ENCODE peak calls at places on chromosomes 2 and 18, in five cellular contexts. One of them, this sample, is unnamed.

GRCh38 chr2:24491626-24492282 is 700 bp downstream of the NCOA1 start:
- DNase-seq in tibial artery: peak
- DNase-seq in heart right ventricle: peak
- DNase-seq in cardiac muscle cell: peak
- DNase-seq in A549: no peak
- DNase-seq in this sample: peak

GRCh38 chr2:12044857-12045256 is 298.4 kb downstream of the LPIN1 start:
- DNase-seq in tibial artery: no peak
- DNase-seq in heart right ventricle: no peak
- DNase-seq in cardiac muscle cell: no peak
- DNase-seq in A549: no peak
- DNase-seq in this sample: no peak

GRCh38 chr2:15704788-15705115 is 113.1 kb downstream of the DDX1 start:
- DNase-seq in tibial artery: no peak
- DNase-seq in heart right ventricle: no peak
- DNase-seq in cardiac muscle cell: no peak
- DNase-seq in A549: no peak
- DNase-seq in this sample: no peak

GRCh38 chr2:239322414-239323086 is 78.3 kb downstream of the HDAC4 start:
- DNase-seq in tibial artery: no peak
- DNase-seq in heart right ventricle: no peak
- DNase-seq in cardiac muscle cell: no peak
- DNase-seq in A549: no peak
- DNase-seq in this sample: peak

GRCh38 chr2:9693646-9694045 is 62.8 kb upstream of the YWHAQ start:
- DNase-seq in tibial artery: no peak
- DNase-seq in heart right ventricle: no peak
- DNase-seq in cardiac muscle cell: no peak
- DNase-seq in A549: no peak
- DNase-seq in this sample: no peak

GRCh38 chr18:48974304-48975220 is 23.8 kb upstream of the SMAD7 start:
- DNase-seq in tibial artery: no peak
- DNase-seq in heart right ventricle: peak
- DNase-seq in cardiac muscle cell: peak
- DNase-seq in A549: no peak
- DNase-seq in this sample: peak

GRCh38 chr18:70068981-70069380 is 121.3 kb upstream of the CD226 start:
- DNase-seq in tibial artery: no peak
- DNase-seq in heart right ventricle: no peak
- DNase-seq in cardiac muscle cell: no peak
- DNase-seq in A549: no peak
- DNase-seq in this sample: no peak

GRCh38 chr2:112547333-112547732 is 5.1 kb downstream of the POLR1B start:
- DNase-seq in tibial artery: no peak
- DNase-seq in heart right ventricle: no peak
- DNase-seq in cardiac muscle cell: no peak
- DNase-seq in A549: peak
- DNase-seq in this sample: peak

GRCh38 chr2:159574246-159574645 is 42.1 kb downstream of the BAZ2B start:
- DNase-seq in tibial artery: no peak
- DNase-seq in heart right ventricle: no peak
- DNase-seq in cardiac muscle cell: no peak
- DNase-seq in A549: no peak
- DNase-seq in this sample: no peak

GRCh38 chr2:54557601-54558187 is 101.6 kb downstream of the SPTBN1 start:
- DNase-seq in tibial artery: peak
- DNase-seq in heart right ventricle: peak
- DNase-seq in cardiac muscle cell: peak
- DNase-seq in A549: peak
- DNase-seq in this sample: peak
- TF ChIP-seq CTCF in tibial artery: no peak
- TF ChIP-seq CTCF in heart right ventricle: no peak
- TF ChIP-seq CTCF in cardiac muscle cell: no peak
- TF ChIP-seq CTCF in A549: no peak
- TF ChIP-seq CTCF in this sample: peak

DNA sequence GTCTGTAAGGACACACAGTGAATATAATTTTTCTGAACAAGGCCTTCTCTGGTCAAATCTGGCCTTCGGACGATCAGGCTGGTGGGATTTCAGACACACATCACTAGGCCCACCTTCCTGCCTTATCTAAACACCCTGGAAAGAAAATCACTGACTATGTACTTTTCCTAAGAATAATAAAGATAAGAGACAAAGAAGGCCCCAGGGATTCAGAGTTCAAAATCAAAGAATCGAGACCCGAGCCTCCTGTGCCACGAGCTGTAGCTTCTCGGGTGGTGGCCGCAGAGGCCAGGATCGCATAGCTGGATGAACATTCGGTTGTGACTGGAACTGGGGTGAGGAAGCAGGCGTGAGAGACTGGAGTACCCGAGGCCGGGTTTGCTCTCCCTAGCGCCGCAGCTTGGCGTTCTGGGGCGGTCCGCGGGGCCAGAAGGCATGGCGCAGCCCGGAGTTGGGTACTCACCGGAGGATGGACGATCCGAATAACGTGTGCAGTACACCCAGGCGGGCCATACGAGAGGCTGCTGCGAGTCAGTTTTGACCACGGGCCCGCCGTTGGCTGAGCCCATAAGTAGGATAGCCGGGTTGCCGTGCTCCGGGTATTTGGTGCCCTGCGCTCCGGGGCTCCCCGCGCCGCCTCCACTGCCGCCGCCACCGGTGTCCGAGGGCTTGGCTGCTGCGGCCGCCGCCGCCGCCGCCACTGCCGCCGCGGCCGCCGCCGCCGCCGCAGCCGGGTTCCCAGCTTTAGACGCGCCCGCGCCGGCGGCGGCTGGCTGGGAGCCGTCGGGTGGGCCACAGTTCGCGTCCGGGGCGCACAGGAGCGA is 1.4 kb downstream of the EN1 start:
- DNase-seq in tibial artery: no peak
- DNase-seq in heart right ventricle: no peak
- DNase-seq in cardiac muscle cell: no peak
- DNase-seq in A549: no peak
- DNase-seq in this sample: no peak
- H3K4me3 ChIP-seq in tibial artery: peak
- H3K4me3 ChIP-seq in heart right ventricle: no peak
- H3K4me3 ChIP-seq in cardiac muscle cell: no peak
- H3K4me3 ChIP-seq in A549: peak
- H3K4me3 ChIP-seq in this sample: peak

DNA sequence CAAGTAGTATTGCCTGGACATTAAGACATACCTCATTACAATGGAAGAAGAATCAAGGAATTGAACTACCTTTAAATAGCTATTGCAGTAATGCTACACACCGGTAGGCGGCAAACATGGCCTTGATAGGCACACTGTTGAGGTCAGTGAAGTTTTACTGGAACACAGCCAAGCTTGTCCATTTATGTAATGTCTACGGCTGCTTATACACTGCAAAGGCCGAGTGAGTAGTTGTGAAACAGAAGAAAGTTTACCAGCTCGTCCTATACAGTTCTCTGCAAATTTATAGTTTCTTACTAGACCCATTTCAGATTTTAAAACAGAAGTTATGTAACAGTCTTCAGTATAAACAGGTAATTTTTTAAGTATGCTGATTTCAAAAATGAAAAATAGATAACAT is 38.8 kb downstream of the PPP4R1 start:
- DNase-seq in tibial artery: peak
- DNase-seq in heart right ventricle: peak
- DNase-seq in cardiac muscle cell: peak
- DNase-seq in A549: peak
- DNase-seq in this sample: peak
- TF ChIP-seq CTCF in tibial artery: peak
- TF ChIP-seq CTCF in heart right ventricle: peak
- TF ChIP-seq CTCF in cardiac muscle cell: peak
- TF ChIP-seq CTCF in A549: peak
- TF ChIP-seq CTCF in this sample: peak

GRCh38 chr18:11308499-11308898 is 159.1 kb upstream of the PIEZO2 start:
- DNase-seq in tibial artery: no peak
- DNase-seq in heart right ventricle: no peak
- DNase-seq in cardiac muscle cell: no peak
- DNase-seq in A549: no peak
- DNase-seq in this sample: no peak

GRCh38 chr18:11305507-11305906 is 156.1 kb upstream of the PIEZO2 start:
- DNase-seq in tibial artery: no peak
- DNase-seq in heart right ventricle: no peak
- DNase-seq in cardiac muscle cell: no peak
- DNase-seq in A549: no peak
- DNase-seq in this sample: no peak

GRCh38 chr18:11304900-11305299 is 155.5 kb upstream of the PIEZO2 start:
- DNase-seq in tibial artery: no peak
- DNase-seq in heart right ventricle: no peak
- DNase-seq in cardiac muscle cell: no peak
- DNase-seq in A549: no peak
- DNase-seq in this sample: no peak

GRCh38 chr18:11309172-11309571 is 159.8 kb upstream of the PIEZO2 start:
- DNase-seq in tibial artery: no peak
- DNase-seq in heart right ventricle: no peak
- DNase-seq in cardiac muscle cell: no peak
- DNase-seq in A549: peak
- DNase-seq in this sample: no peak

DNA sequence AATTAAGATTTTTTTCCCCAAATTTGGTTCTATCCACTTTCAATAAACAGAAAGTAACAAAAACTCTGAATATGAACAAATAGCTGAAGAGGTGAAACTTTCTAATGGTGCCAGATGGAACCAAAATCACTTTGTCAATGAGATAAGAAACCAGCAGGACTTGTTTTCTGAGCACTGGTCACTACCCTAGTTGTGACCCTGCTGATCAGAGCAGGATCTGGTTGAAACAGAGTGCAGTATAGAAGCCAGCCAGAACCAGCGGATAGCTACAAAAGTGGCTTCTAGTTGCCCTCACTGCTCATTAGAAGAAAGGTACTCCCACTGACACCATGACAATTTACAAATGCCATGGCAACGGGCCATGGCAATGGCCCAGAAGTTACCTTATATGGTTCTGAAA is 158.3 kb upstream of the PIEZO2 start:
- DNase-seq in tibial artery: no peak
- DNase-seq in heart right ventricle: no peak
- DNase-seq in cardiac muscle cell: no peak
- DNase-seq in A549: no peak
- DNase-seq in this sample: no peak
- H3K4me3 ChIP-seq in tibial artery: no peak
- H3K4me3 ChIP-seq in heart right ventricle: no peak
- H3K4me3 ChIP-seq in cardiac muscle cell: no peak
- H3K4me3 ChIP-seq in A549: no peak
- H3K4me3 ChIP-seq in this sample: no peak

DNA sequence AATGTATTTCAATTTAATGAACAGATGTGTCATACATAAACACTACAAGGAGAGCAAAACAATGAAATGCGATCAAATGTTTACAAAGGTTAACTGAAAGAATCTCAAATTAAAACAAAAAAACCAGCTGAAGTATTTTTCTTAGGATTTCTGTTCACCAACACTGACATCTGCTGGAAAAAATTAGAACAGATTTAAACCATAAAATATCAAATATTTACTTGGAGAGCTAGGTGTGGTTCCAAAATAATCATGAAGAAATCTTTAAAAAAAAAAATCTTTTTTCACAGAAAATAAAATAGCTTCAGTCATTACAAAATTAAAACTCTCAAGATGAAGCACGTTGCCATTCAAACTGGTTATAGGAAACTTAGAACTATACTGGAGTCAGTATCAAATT is 13.8 kb downstream of the MMADHC start:
- DNase-seq in tibial artery: no peak
- DNase-seq in heart right ventricle: no peak
- DNase-seq in cardiac muscle cell: no peak
- DNase-seq in A549: no peak
- DNase-seq in this sample: no peak
- TF ChIP-seq CTCF in tibial artery: peak
- TF ChIP-seq CTCF in heart right ventricle: peak
- TF ChIP-seq CTCF in cardiac muscle cell: peak
- TF ChIP-seq CTCF in A549: peak
- TF ChIP-seq CTCF in this sample: peak

GRCh38 chr2:133346654-133347053 is 221.6 kb downstream of the NCKAP5 start:
- DNase-seq in tibial artery: no peak
- DNase-seq in heart right ventricle: no peak
- DNase-seq in cardiac muscle cell: no peak
- DNase-seq in A549: peak
- DNase-seq in this sample: no peak
- H3K4me3 ChIP-seq in tibial artery: no peak
- H3K4me3 ChIP-seq in heart right ventricle: no peak
- H3K4me3 ChIP-seq in cardiac muscle cell: no peak
- H3K4me3 ChIP-seq in A549: no peak
- H3K4me3 ChIP-seq in this sample: no peak

GRCh38 chr2:241214209-241214608 is 25.7 kb downstream of the ANO7 start:
- DNase-seq in tibial artery: no peak
- DNase-seq in heart right ventricle: no peak
- DNase-seq in cardiac muscle cell: no peak
- DNase-seq in A549: no peak
- DNase-seq in this sample: no peak

GRCh38 chr2:241215421-241215820 is 26.9 kb downstream of the ANO7 start:
- DNase-seq in tibial artery: no peak
- DNase-seq in heart right ventricle: no peak
- DNase-seq in cardiac muscle cell: no peak
- DNase-seq in A549: no peak
- DNase-seq in this sample: no peak

GRCh38 chr2:241214766-241215165 is 26.3 kb downstream of the ANO7 start:
- DNase-seq in tibial artery: no peak
- DNase-seq in heart right ventricle: no peak
- DNase-seq in cardiac muscle cell: no peak
- DNase-seq in A549: no peak
- DNase-seq in this sample: no peak

GRCh38 chr2:241217320-241218031 is 29.0 kb downstream of the ANO7 start:
- DNase-seq in tibial artery: peak
- DNase-seq in heart right ventricle: peak
- DNase-seq in cardiac muscle cell: peak
- DNase-seq in A549: peak
- DNase-seq in this sample: peak

DNA sequence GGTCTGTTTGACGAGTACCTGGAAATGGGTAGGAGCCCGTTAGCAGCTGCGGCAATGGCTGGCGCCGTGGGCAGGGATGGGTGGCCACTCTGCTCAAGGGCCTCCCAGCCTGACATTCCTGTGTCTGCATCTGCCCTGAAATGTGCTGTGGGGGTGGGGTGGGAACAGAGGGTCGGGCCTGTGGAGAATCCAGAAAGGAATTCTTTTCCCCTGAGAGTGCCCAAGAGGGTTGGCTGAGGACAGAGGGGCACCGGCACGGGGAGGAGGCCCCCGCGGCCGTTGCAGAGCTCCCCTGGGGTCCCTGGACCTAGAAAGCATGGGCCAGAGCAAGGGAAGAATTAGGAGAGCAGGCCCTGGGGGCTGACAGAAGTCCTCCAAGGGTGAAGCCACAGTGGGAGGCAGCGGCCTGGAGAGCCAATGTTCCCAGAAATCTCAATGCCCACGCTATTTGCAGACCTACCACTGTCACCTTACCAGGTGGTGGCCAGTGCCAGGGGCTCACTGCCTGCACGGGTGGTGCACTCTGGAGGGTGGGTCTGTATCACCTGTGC is 27.8 kb downstream of the ANO7 start:
- DNase-seq in tibial artery: no peak
- DNase-seq in heart right ventricle: no peak
- DNase-seq in cardiac muscle cell: peak
- DNase-seq in A549: no peak
- DNase-seq in this sample: no peak
- TF ChIP-seq CTCF in tibial artery: no peak
- TF ChIP-seq CTCF in heart right ventricle: no peak
- TF ChIP-seq CTCF in cardiac muscle cell: no peak
- TF ChIP-seq CTCF in A549: no peak
- TF ChIP-seq CTCF in this sample: no peak

This sample was measured in psoas muscle.